ENCODE peak calls at places on chromosome X, in seven cellular contexts. J, V, N, P, F, M and Y are unnamed samples.

GRCh38 chrX:129522184-129523059 is 868 bp downstream of the SMARCA1 start:
- DNase-seq in J (peak; percentile 82), V (peak; percentile 62), N (peak; percentile 73), P (peak; percentile 80), F (peak; percentile 85), M (peak; percentile 39), Y (peak; percentile 70)

GRCh38 chrX:150362599-150363481 is at the start of gene MAMLD1:
- DNase-seq in J (peak; percentile 37), V (peak; percentile 49), N (peak; percentile 88), P (peak; percentile 73), F (peak; percentile 93), M (peak; percentile 71), Y (peak; percentile 23)

GRCh38 chrX:1442016-1442665 is 10.6 kb downstream of the ASMTL start:
- DNase-seq in J (no peak), V (no peak), N (peak; percentile 28), P (peak; percentile 4), F (no peak), M (no peak), Y (peak; percentile 2)

GRCh38 chrX:109270580-109271484 is 211.1 kb downstream of the GUCY2F start:
- DNase-seq in J (no peak), V (no peak), N (no peak), P (no peak), F (no peak), M (no peak), Y (no peak)

GRCh38 chrX:101931104-101931493 is 728 bp downstream of the ZMAT1 start:
- DNase-seq in J (no peak), V (no peak), N (no peak), P (no peak), F (no peak), M (peak; percentile 4), Y (no peak)

GRCh38 chrX:111410451-111410850 is 1.5 kb downstream of the DCX start:
- DNase-seq in J (no peak), V (no peak), N (no peak), P (no peak), F (no peak), M (no peak), Y (peak; percentile 64)

GRCh38 chrX:55624403-55624802 is 1.2 kb downstream of the FOXR2 start:
- DNase-seq in J (no peak), V (no peak), N (no peak), P (peak; percentile 56), F (no peak), M (no peak), Y (no peak)

GRCh38 chrX:139930923-139931645 is 1.8 kb downstream of the ATP11C start:
- DNase-seq in J (peak; percentile 22), V (peak; percentile 43), N (no peak), P (peak; percentile 17), F (peak; percentile 72), M (peak; percentile 4), Y (no peak)

GRCh38 chrX:102126863-102127262 is 1.4 kb downstream of the TCEAL2 start:
- DNase-seq in J (no peak), V (no peak), N (no peak), P (no peak), F (no peak), M (no peak), Y (no peak)

GRCh38 chrX:78375894-78376293 is 48.5 kb upstream of the CYSLTR1 start:
- DNase-seq in J (no peak), V (no peak), N (no peak), P (no peak), F (no peak), M (no peak), Y (no peak)

GRCh38 chrX:46461653-46462191 is 83.5 kb downstream of the ZNF674 start:
- DNase-seq in J (no peak), V (no peak), N (no peak), P (no peak), F (no peak), M (no peak), Y (no peak)

GRCh38 chrX:19893722-19894121 is 6.3 kb upstream of the SH3KBP1 start:
- DNase-seq in J (no peak), V (no peak), N (no peak), P (no peak), F (no peak), M (no peak), Y (no peak)

GRCh38 chrX:43809463-43809862 is 72.8 kb downstream of the MAOB start:
- DNase-seq in J (no peak), V (no peak), N (no peak), P (no peak), F (no peak), M (peak; percentile 36), Y (no peak)

GRCh38 chrX:115494133-115494532 is 66.8 kb upstream of the PLS3 start:
- DNase-seq in J (no peak), V (no peak), N (no peak), P (no peak), F (no peak), M (no peak), Y (no peak)

GRCh38 chrX:16559206-16559619 is 90.7 kb upstream of the S100G start:
- DNase-seq in J (no peak), V (no peak), N (no peak), P (no peak), F (no peak), M (no peak), Y (no peak)

GRCh38 chrX:103464774-103465117 is 54.5 kb downstream of the RAB40A start:
- DNase-seq in J (peak; percentile 83), V (peak; percentile 78), N (peak; percentile 79), P (peak; percentile 57), F (no peak), M (peak; percentile 89), Y (peak; percentile 50)

GRCh38 chrX:23012162-23012561 is 12.4 kb downstream of the DDX53 start:
- DNase-seq in J (peak; percentile 59), V (no peak), N (no peak), P (no peak), F (no peak), M (no peak), Y (no peak)

GRCh38 chrX:44025611-44026010 is 52.4 kb upstream of the NDP start:
- DNase-seq in J (no peak), V (no peak), N (no peak), P (no peak), F (no peak), M (no peak), Y (no peak)

DNA sequence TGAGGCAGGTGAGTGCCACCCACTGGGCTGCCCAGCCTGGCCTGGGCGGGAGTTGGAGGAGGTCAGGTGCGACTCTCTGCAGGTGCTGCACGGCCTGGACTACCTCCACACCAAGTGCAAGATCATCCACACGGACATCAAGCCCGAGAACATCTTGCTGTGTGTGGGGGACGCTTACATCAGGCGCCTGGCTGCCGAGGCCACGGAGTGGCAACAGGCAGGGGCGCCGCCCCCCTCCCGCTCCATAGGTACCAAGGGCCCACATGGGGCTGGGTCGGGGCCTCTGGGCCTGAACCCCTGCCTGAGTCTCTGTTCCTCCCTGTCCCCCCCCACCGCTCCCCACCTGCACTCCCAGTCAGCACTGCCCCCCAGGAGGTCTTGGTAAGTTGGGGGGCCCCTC is 2.0 kb downstream of the SRPK3 start:
- DNase-seq in J (no peak), V (no peak), N (no peak), P (no peak), F (peak; percentile 62), M (no peak), Y (no peak)
- H3K4me3 ChIP-seq in J (no peak overlapping the region), V (no peak overlapping the region), N (no peak overlapping the region), P (no peak overlapping the region), F (no peak overlapping the region), M (no peak overlapping the region), Y (no peak overlapping the region)

GRCh38 chrX:135737361-135738071 is 24.1 kb downstream of the CT45A1 start:
- DNase-seq in J (no peak), V (peak; percentile 34), N (no peak), P (no peak), F (no peak), M (no peak), Y (no peak)

GRCh38 chrX:135741192-135741715 is 26.7 kb downstream of the CT45A3 start:
- DNase-seq in J (no peak), V (no peak), N (no peak), P (no peak), F (no peak), M (no peak), Y (no peak)

DNA sequence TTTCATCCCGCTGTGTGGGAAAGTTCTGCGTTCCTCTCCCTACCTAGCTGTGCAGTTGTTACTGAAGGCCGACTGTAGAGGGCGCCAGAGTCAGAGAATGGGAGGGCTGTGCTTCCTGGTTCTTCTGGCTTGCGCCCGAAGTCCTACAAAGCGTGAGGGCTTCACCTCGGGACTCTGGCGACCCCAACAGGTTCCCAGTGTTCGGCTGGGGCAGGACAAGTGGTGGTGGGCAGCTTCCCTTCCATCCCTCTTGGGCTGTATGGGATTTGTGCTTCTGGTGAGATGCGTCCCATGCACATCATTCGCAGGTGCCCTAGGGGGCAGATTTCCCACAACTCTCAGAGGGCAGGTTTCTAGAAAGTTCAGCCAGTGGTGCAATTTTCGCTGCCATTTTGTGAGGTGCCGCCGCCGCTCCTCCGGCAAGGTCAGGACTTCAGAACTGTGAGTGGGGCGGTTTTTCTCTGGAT is 27.3 kb downstream of the CT45A3 start:
- DNase-seq in J (no peak), V (peak; percentile 83), N (peak; percentile 58), P (no peak), F (peak; percentile 7), M (no peak), Y (peak; percentile 40)
- TF ChIP-seq CTCF in J (peak; percentile 35), V (peak; percentile 71), N (peak; percentile 4), P (no peak), F (peak; percentile 26), M (no peak), Y (peak; percentile 68)

GRCh38 chrX:49176421-49177326 is 5.0 kb downstream of the PLP2 start:
- DNase-seq in J (no peak), V (no peak), N (no peak), P (peak; percentile 68), F (peak; percentile 82), M (no peak), Y (peak; percentile 67)

GRCh38 chrX:49177873-49178480 is 6.3 kb downstream of the PLP2 start:
- DNase-seq in J (no peak), V (no peak), N (no peak), P (no peak), F (no peak), M (no peak), Y (no peak)

GRCh38 chrX:49178537-49178936 is 6.8 kb downstream of the PLP2 start:
- DNase-seq in J (no peak), V (no peak), N (no peak), P (no peak), F (no peak), M (no peak), Y (no peak)

GRCh38 chrX:49177338-49177833 is 5.7 kb downstream of the PLP2 start:
- DNase-seq in J (no peak), V (peak; percentile 69), N (no peak), P (peak; percentile 32), F (no peak), M (no peak), Y (peak; percentile 45)

GRCh38 chrX:49179358-49179757 is 6.8 kb downstream of the PRICKLE3 start:
- DNase-seq in J (no peak), V (no peak), N (no peak), P (no peak), F (no peak), M (no peak), Y (no peak)
- H3K27ac ChIP-seq in J (no peak overlapping the region), V (no peak overlapping the region), N (no peak overlapping the region), P (no peak overlapping the region), F (no peak overlapping the region), M (no peak overlapping the region), Y (no peak overlapping the region)

DNA sequence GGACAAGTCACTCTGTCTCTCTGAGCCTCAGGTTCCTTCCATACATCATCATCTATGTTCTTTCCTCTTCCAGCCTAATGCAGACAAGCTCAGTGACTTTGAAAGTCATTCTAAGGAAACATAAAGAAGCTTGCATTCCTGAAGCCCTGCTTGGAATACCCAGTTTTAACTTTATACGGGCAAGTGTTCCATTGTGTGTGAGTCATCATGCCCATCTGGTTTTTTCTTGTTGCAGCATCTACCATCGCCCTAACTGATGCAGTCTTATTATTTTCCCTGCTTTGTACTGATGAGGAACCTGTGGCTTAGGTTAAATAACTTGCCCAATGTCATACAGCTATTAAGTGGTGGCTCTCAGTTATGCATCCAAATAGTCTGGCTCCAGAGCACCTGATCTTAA is 177.9 kb upstream of the RAI2 start:
- DNase-seq in J (no peak), V (no peak), N (no peak), P (no peak), F (no peak), M (no peak), Y (no peak)
- H3K4me3 ChIP-seq in J (no peak overlapping the region), V (no peak overlapping the region), N (no peak overlapping the region), P (no peak overlapping the region), F (no peak overlapping the region), M (no peak overlapping the region), Y (no peak overlapping the region)